ENCODE peak calls at places on chromosomes 6 and 20, in eight cellular contexts. One of them, this sample, is unnamed.

GRCh38 chr6:38935051-38935450 is 113.5 kb upstream of the GLP1R start:
- DNase-seq in heart left ventricle: no peak
- DNase-seq in hepatocyte: no peak
- DNase-seq in psoas muscle: no peak
- DNase-seq in left lung: no peak
- DNase-seq in GM23338: no peak
- DNase-seq in tibial artery: no peak
- DNase-seq in right lobe of liver: no peak
- DNase-seq in this sample: no peak

GRCh38 chr6:167293088-167293589 is 2.0 kb downstream of the UNC93A start:
- DNase-seq in GM23338: no peak
- DNase-seq in tibial artery: no peak
- DNase-seq in left lung: no peak
- DNase-seq in psoas muscle: no peak
- DNase-seq in hepatocyte: no peak
- DNase-seq in right lobe of liver: no peak
- DNase-seq in heart left ventricle: no peak
- DNase-seq in this sample: no peak

GRCh38 chr6:89925826-89926225 is 31.6 kb downstream of the GJA10 start:
- DNase-seq in left lung: no peak
- DNase-seq in heart left ventricle: no peak
- DNase-seq in tibial artery: no peak
- DNase-seq in right lobe of liver: no peak
- DNase-seq in hepatocyte: no peak
- DNase-seq in GM23338: no peak
- DNase-seq in psoas muscle: no peak
- DNase-seq in this sample: no peak

GRCh38 chr6:150006961-150007464 is 18.3 kb downstream of the RAET1L start:
- DNase-seq in heart left ventricle: no peak
- DNase-seq in GM23338: peak; percentile 68
- DNase-seq in psoas muscle: no peak
- DNase-seq in right lobe of liver: no peak
- DNase-seq in left lung: no peak
- DNase-seq in hepatocyte: peak; percentile 37
- DNase-seq in tibial artery: peak; percentile 51
- DNase-seq in this sample: no peak

GRCh38 chr6:122818866-122819265 is 29.8 kb downstream of the SMPDL3A start:
- DNase-seq in psoas muscle: no peak
- DNase-seq in hepatocyte: no peak
- DNase-seq in tibial artery: no peak
- DNase-seq in right lobe of liver: no peak
- DNase-seq in GM23338: no peak
- DNase-seq in heart left ventricle: no peak
- DNase-seq in left lung: no peak
- DNase-seq in this sample: no peak

GRCh38 chr6:68975064-68975463 is 340.0 kb downstream of the ADGRB3 start:
- DNase-seq in left lung: no peak
- DNase-seq in tibial artery: no peak
- DNase-seq in psoas muscle: no peak
- DNase-seq in heart left ventricle: peak; percentile 28
- DNase-seq in right lobe of liver: no peak
- DNase-seq in hepatocyte: peak; percentile 28
- DNase-seq in GM23338: peak; percentile 42
- DNase-seq in this sample: no peak

GRCh38 chr6:167279766-167280440 is 11.2 kb upstream of the UNC93A start:
- DNase-seq in hepatocyte: no peak
- DNase-seq in right lobe of liver: no peak
- DNase-seq in psoas muscle: no peak
- DNase-seq in heart left ventricle: no peak
- DNase-seq in tibial artery: no peak
- DNase-seq in GM23338: no peak
- DNase-seq in left lung: no peak
- DNase-seq in this sample: no peak

GRCh38 chr20:57504411-57504810 is 20.5 kb downstream of the CTCFL start:
- DNase-seq in tibial artery: no peak
- DNase-seq in GM23338: no peak
- DNase-seq in psoas muscle: no peak
- DNase-seq in heart left ventricle: no peak
- DNase-seq in left lung: no peak
- DNase-seq in hepatocyte: no peak
- DNase-seq in right lobe of liver: no peak
- DNase-seq in this sample: no peak

GRCh38 chr6:159044899-159045727 is at the start of gene TAGAP:
- DNase-seq in left lung: peak; percentile 88
- DNase-seq in right lobe of liver: peak; percentile 75
- DNase-seq in psoas muscle: peak; percentile 54
- DNase-seq in tibial artery: peak; percentile 75
- DNase-seq in hepatocyte: peak; percentile 59
- DNase-seq in GM23338: no peak
- DNase-seq in heart left ventricle: peak; percentile 48
- DNase-seq in this sample: peak; percentile 55

GRCh38 chr20:50245561-50246366 is 55.1 kb downstream of the CEBPB start:
- DNase-seq in GM23338: no peak
- DNase-seq in psoas muscle: no peak
- DNase-seq in hepatocyte: peak; percentile 58
- DNase-seq in left lung: no peak
- DNase-seq in right lobe of liver: no peak
- DNase-seq in tibial artery: no peak
- DNase-seq in heart left ventricle: no peak
- DNase-seq in this sample: no peak

GRCh38 chr20:51272392-51272791 is 249.5 kb upstream of the KCNG1 start:
- DNase-seq in GM23338: no peak
- DNase-seq in left lung: no peak
- DNase-seq in tibial artery: no peak
- DNase-seq in hepatocyte: no peak
- DNase-seq in right lobe of liver: no peak
- DNase-seq in heart left ventricle: no peak
- DNase-seq in psoas muscle: no peak
- DNase-seq in this sample: no peak

GRCh38 chr6:150299873-150300485 is 68.8 kb upstream of the IYD start:
- DNase-seq in left lung: no peak
- DNase-seq in psoas muscle: peak; percentile 38
- DNase-seq in heart left ventricle: no peak
- DNase-seq in GM23338: no peak
- DNase-seq in right lobe of liver: no peak
- DNase-seq in tibial artery: no peak
- DNase-seq in hepatocyte: no peak
- DNase-seq in this sample: no peak

GRCh38 chr6:117840541-117840983 is 66.5 kb upstream of the SLC35F1 start:
- DNase-seq in tibial artery: no peak
- DNase-seq in right lobe of liver: no peak
- DNase-seq in hepatocyte: peak; percentile 48
- DNase-seq in GM23338: peak; percentile 84
- DNase-seq in heart left ventricle: no peak
- DNase-seq in left lung: no peak
- DNase-seq in psoas muscle: no peak
- DNase-seq in this sample: no peak

GRCh38 chr20:5535211-5535756 is 214.9 kb upstream of the SHLD1 start:
- DNase-seq in heart left ventricle: no peak
- DNase-seq in hepatocyte: peak; percentile 75
- DNase-seq in psoas muscle: no peak
- DNase-seq in tibial artery: no peak
- DNase-seq in GM23338: no peak
- DNase-seq in left lung: no peak
- DNase-seq in right lobe of liver: no peak
- DNase-seq in this sample: no peak

GRCh38 chr20:37378785-37379598 is 33.1 kb downstream of the SRC start:
- DNase-seq in heart left ventricle: no peak
- DNase-seq in hepatocyte: no peak
- DNase-seq in left lung: peak; percentile 37
- DNase-seq in right lobe of liver: no peak
- DNase-seq in tibial artery: peak; percentile 52
- DNase-seq in psoas muscle: no peak
- DNase-seq in GM23338: peak; percentile 47
- DNase-seq in this sample: no peak

GRCh38 chr6:95804847-95805541 is 210.8 kb upstream of the FUT9 start:
- DNase-seq in right lobe of liver: no peak
- DNase-seq in GM23338: no peak
- DNase-seq in heart left ventricle: no peak
- DNase-seq in hepatocyte: no peak
- DNase-seq in left lung: no peak
- DNase-seq in psoas muscle: no peak
- DNase-seq in tibial artery: no peak
- DNase-seq in this sample: no peak

GRCh38 chr20:64214952-64215351 is 40.6 kb upstream of the PCMTD2 start:
- DNase-seq in tibial artery: no peak
- DNase-seq in right lobe of liver: no peak
- DNase-seq in left lung: no peak
- DNase-seq in heart left ventricle: no peak
- DNase-seq in GM23338: no peak
- DNase-seq in psoas muscle: no peak
- DNase-seq in hepatocyte: no peak
- DNase-seq in this sample: no peak

GRCh38 chr6:27303613-27304272 is 8.3 kb downstream of the POM121L2 start:
- DNase-seq in hepatocyte: no peak
- DNase-seq in right lobe of liver: no peak
- DNase-seq in heart left ventricle: no peak
- DNase-seq in psoas muscle: no peak
- DNase-seq in GM23338: peak; percentile 64
- DNase-seq in tibial artery: no peak
- DNase-seq in left lung: no peak
- DNase-seq in this sample: no peak

GRCh38 chr6:165825416-165825815 is 162.4 kb upstream of the PDE10A start:
- DNase-seq in left lung: no peak
- DNase-seq in hepatocyte: no peak
- DNase-seq in GM23338: no peak
- DNase-seq in tibial artery: no peak
- DNase-seq in right lobe of liver: no peak
- DNase-seq in heart left ventricle: no peak
- DNase-seq in psoas muscle: no peak
- DNase-seq in this sample: no peak

GRCh38 chr20:46651091-46651962 is at the start of gene SLC13A3:
- DNase-seq in psoas muscle: no peak
- DNase-seq in tibial artery: no peak
- DNase-seq in heart left ventricle: no peak
- DNase-seq in left lung: no peak
- DNase-seq in right lobe of liver: peak; percentile 56
- DNase-seq in hepatocyte: peak; percentile 58
- DNase-seq in GM23338: peak; percentile 82
- DNase-seq in this sample: no peak

GRCh38 chr6:169962604-169963469 is 211.4 kb downstream of the ERMARD start:
- DNase-seq in right lobe of liver: no peak
- DNase-seq in left lung: no peak
- DNase-seq in tibial artery: peak; percentile 52
- DNase-seq in hepatocyte: no peak
- DNase-seq in heart left ventricle: peak; percentile 7
- DNase-seq in GM23338: no peak
- DNase-seq in psoas muscle: no peak
- DNase-seq in this sample: no peak

GRCh38 chr6:53811082-53811481 is 16.3 kb downstream of the LRRC1 start:
- DNase-seq in GM23338: no peak
- DNase-seq in hepatocyte: peak; percentile 86
- DNase-seq in right lobe of liver: no peak
- DNase-seq in tibial artery: no peak
- DNase-seq in psoas muscle: no peak
- DNase-seq in heart left ventricle: no peak
- DNase-seq in left lung: peak; percentile 66
- DNase-seq in this sample: no peak

GRCh38 chr20:52219441-52219840 is 27.9 kb upstream of the ZFP64 start:
- DNase-seq in heart left ventricle: no peak
- DNase-seq in hepatocyte: no peak
- DNase-seq in tibial artery: no peak
- DNase-seq in left lung: no peak
- DNase-seq in right lobe of liver: no peak
- DNase-seq in psoas muscle: no peak
- DNase-seq in GM23338: peak; percentile 67
- DNase-seq in this sample: no peak

DNA sequence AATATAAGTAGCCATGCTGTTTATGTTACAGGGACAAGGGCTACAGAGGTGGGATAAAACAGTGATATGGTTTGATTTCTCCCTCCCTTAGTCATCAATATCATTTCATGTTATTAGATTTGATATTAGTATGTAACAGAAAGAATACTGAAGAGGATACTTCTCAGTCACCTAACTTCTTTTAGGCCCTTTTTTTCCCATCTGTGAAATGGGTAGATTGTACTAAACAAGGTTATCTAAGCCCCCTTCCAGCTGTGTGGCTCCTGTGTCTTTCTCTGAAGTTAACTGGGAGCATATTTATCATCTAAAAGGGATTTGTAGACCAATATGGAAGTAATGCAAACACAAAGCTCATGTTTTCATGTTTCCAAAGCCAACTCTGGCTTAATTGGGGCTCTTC is 7.7 kb downstream of the NOX3 start:
- DNase-seq in left lung: no peak
- DNase-seq in GM23338: no peak
- DNase-seq in tibial artery: no peak
- DNase-seq in right lobe of liver: no peak
- DNase-seq in heart left ventricle: no peak
- DNase-seq in hepatocyte: no peak
- DNase-seq in psoas muscle: no peak
- DNase-seq in this sample: no peak
- H3K4me1 ChIP-seq in left lung: no peaks in the 10 kb centered on the region
- H3K4me1 ChIP-seq in GM23338: peaks cover 18% of the 10 kb centered on the region
- H3K4me1 ChIP-seq in tibial artery: no peaks in the 10 kb centered on the region
- H3K4me1 ChIP-seq in right lobe of liver: no peaks in the 10 kb centered on the region
- H3K4me1 ChIP-seq in heart left ventricle: no peaks in the 10 kb centered on the region
- H3K4me1 ChIP-seq in hepatocyte: no peaks in the 10 kb centered on the region
- H3K4me1 ChIP-seq in psoas muscle: no peaks in the 10 kb centered on the region
- H3K4me1 ChIP-seq in this sample: peaks cover 13% of the 10 kb centered on the region

GRCh38 chr20:17536944-17537444 is 5.8 kb upstream of the BFSP1 start:
- DNase-seq in GM23338: peak; percentile 94
- DNase-seq in tibial artery: peak; percentile 87
- DNase-seq in psoas muscle: peak; percentile 57
- DNase-seq in hepatocyte: peak; percentile 85
- DNase-seq in heart left ventricle: peak; percentile 75
- DNase-seq in right lobe of liver: no peak
- DNase-seq in left lung: peak; percentile 65
- DNase-seq in this sample: peak; percentile 77
- TF ChIP-seq CTCF in GM23338: peak; percentile 98
- TF ChIP-seq CTCF in tibial artery: peak; percentile 94
- TF ChIP-seq CTCF in psoas muscle: peak; percentile 92
- TF ChIP-seq CTCF in hepatocyte: peak; percentile 97
- TF ChIP-seq CTCF in heart left ventricle: peak; percentile 78
- TF ChIP-seq CTCF in right lobe of liver: peak; percentile 82
- TF ChIP-seq CTCF in left lung: peak; percentile 83
- TF ChIP-seq CTCF in this sample: peak; percentile 86

GRCh38 chr6:33974030-33974429 is 170.2 kb upstream of the MLN start:
- DNase-seq in left lung: no peak
- DNase-seq in right lobe of liver: no peak
- DNase-seq in tibial artery: no peak
- DNase-seq in psoas muscle: no peak
- DNase-seq in GM23338: no peak
- DNase-seq in heart left ventricle: no peak
- DNase-seq in hepatocyte: no peak
- DNase-seq in this sample: no peak
- H3K4me3 ChIP-seq in left lung: no peak overlapping the region
- H3K4me3 ChIP-seq in right lobe of liver: no peak overlapping the region
- H3K4me3 ChIP-seq in tibial artery: no peak overlapping the region
- H3K4me3 ChIP-seq in psoas muscle: no peak overlapping the region
- H3K4me3 ChIP-seq in GM23338: no peak overlapping the region
- H3K4me3 ChIP-seq in heart left ventricle: no peak overlapping the region
- H3K4me3 ChIP-seq in hepatocyte: no peak overlapping the region
- H3K4me3 ChIP-seq in this sample: no peak overlapping the region

DNA sequence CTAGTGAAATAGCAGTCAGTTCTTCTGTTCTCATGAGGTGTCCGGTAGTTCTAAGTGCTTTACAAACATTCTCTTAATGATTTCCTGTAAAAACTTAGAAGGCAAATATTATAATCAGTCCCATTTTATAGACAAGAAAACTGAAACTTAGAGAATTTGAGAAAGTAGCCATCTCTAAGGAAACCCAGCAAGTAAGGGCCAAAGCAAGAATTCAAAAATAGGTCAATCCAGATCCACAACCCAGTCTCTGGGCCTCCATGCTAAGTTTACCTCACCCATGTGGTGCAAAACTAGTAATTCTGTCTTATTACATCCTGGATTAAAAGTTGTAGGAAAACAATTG is 27.6 kb upstream of the ASXL1 start:
- DNase-seq in heart left ventricle: no peak
- DNase-seq in GM23338: no peak
- DNase-seq in left lung: no peak
- DNase-seq in tibial artery: no peak
- DNase-seq in hepatocyte: no peak
- DNase-seq in right lobe of liver: no peak
- DNase-seq in psoas muscle: no peak
- DNase-seq in this sample: no peak
- H3K4me1 ChIP-seq in heart left ventricle: peaks cover 35% of the 10 kb centered on the region
- H3K4me1 ChIP-seq in GM23338: no peaks in the 10 kb centered on the region
- H3K4me1 ChIP-seq in left lung: peaks cover 12% of the 10 kb centered on the region
- H3K4me1 ChIP-seq in tibial artery: no peaks in the 10 kb centered on the region
- H3K4me1 ChIP-seq in hepatocyte: peaks cover 28% of the 10 kb centered on the region
- H3K4me1 ChIP-seq in right lobe of liver: no peaks in the 10 kb centered on the region
- H3K4me1 ChIP-seq in psoas muscle: peaks cover 8% of the 10 kb centered on the region
- H3K4me1 ChIP-seq in this sample: peaks cover 46% of the 10 kb centered on the region